ENCODE peak calls at places on chromosomes 16 and 17, in eight cellular contexts. H is adrenal gland; C is PC-3; Z is psoas muscle; D is tibial artery; V is transverse colon; X is effector memory CD4-positive, alpha-beta T cell; T is body of pancreas. E is an unnamed sample.

GRCh38 chr17:410674-411401 is 58.2 kb upstream of the RPH3AL start:
- DNase-seq in H (peak; percentile 27), C (no peak), Z (no peak), D (no peak), V (peak; percentile 30), X (peak; percentile 33), T (peak; percentile 19), E (no peak)

GRCh38 chr16:87344931-87345631 is 27.9 kb upstream of the C16orf95 start:
- DNase-seq in H (peak; percentile 32), C (no peak), Z (no peak), D (no peak), V (peak; percentile 67), X (peak; percentile 41), T (no peak), E (no peak)

GRCh38 chr17:332558-333322 is 19.9 kb downstream of the RPH3AL start:
- DNase-seq in H (peak; percentile 63), C (no peak), Z (peak; percentile 83), D (peak; percentile 23), V (no peak), X (no peak), T (peak; percentile 70), E (peak; percentile 66)

GRCh38 chr17:35103271-35103670 is 16.4 kb downstream of the RAD51D start:
- DNase-seq in H (no peak), C (no peak), Z (no peak), D (no peak), V (no peak), X (no peak), T (no peak), E (no peak)

GRCh38 chr16:35306915-35307314 is 1847.5 kb downstream of the TP53TG3F start:
- DNase-seq in H (no peak), C (peak; percentile 25), Z (no peak), D (no peak), V (no peak), X (no peak), T (no peak), E (no peak)

GRCh38 chr17:59769891-59770290 is 62.4 kb downstream of the VMP1 start:
- DNase-seq in H (no peak), C (no peak), Z (no peak), D (no peak), V (no peak), X (no peak), T (no peak), E (no peak)

GRCh38 chr17:16419929-16420271 is 4.5 kb downstream of the TRPV2 start:
- DNase-seq in H (no peak), C (peak; percentile 83), Z (no peak), D (no peak), V (no peak), X (peak; percentile 36), T (no peak), E (peak; percentile 25)

GRCh38 chr17:61805399-61805798 is 57.9 kb downstream of the BRIP1 start:
- DNase-seq in H (no peak), C (peak; percentile 86), Z (no peak), D (no peak), V (no peak), X (no peak), T (no peak), E (no peak)

GRCh38 chr16:31382485-31383161 is 10.5 kb upstream of the ITGAD start:
- DNase-seq in H (peak; percentile 79), C (peak; percentile 44), Z (peak; percentile 81), D (peak; percentile 51), V (peak; percentile 68), X (peak; percentile 21), T (peak; percentile 83), E (peak; percentile 55)

GRCh38 chr16:51388516-51388951 is 237.5 kb upstream of the SALL1 start:
- DNase-seq in H (no peak), C (no peak), Z (no peak), D (no peak), V (no peak), X (no peak), T (no peak), E (no peak)

GRCh38 chr17:44202756-44203155 is 3.1 kb upstream of the ATXN7L3 start:
- DNase-seq in H (no peak), C (no peak), Z (no peak), D (no peak), V (no peak), X (no peak), T (no peak), E (no peak)

GRCh38 chr16:8730335-8730915 is 56.0 kb downstream of the ABAT start:
- DNase-seq in H (no peak), C (no peak), Z (no peak), D (no peak), V (no peak), X (no peak), T (peak; percentile 93), E (no peak)

GRCh38 chr16:81879625-81880024 is 100.5 kb downstream of the PLCG2 start:
- DNase-seq in H (no peak), C (peak; percentile 8), Z (no peak), D (no peak), V (no peak), X (no peak), T (no peak), E (no peak)
- H3K36me3 ChIP-seq in H (no peaks in the 10 kb centered on the region), C (no peaks in the 10 kb centered on the region), Z (no peaks in the 10 kb centered on the region), D (no peaks in the 10 kb centered on the region), V (no peaks in the 10 kb centered on the region), X (no peaks in the 10 kb centered on the region), T (no peaks in the 10 kb centered on the region), E (no peaks in the 10 kb centered on the region)

DNA sequence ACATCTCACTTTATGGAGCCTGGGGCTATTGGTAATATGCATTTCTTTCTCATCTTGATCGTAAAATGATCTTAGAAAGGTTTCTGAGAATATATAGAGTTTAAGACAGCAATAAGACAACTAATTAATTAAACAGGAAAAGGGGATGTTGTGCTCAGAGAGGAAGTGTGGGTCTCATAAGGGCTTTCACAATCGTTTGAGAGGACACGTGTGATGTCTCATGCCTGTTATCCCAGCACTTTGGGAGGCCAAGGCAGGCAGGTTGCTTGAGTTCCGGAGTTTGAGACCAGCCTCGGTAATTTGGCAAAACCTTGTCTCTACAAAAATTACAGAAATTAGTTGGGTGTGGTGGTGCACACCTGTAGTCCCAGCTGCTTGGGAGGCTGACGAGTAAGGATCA is 295.6 kb downstream of the WWOX start:
- DNase-seq in H (no peak), C (no peak), Z (no peak), D (no peak), V (no peak), X (no peak), T (no peak), E (no peak)
- H3K36me3 ChIP-seq in H (no peaks in the 10 kb centered on the region), C (no peaks in the 10 kb centered on the region), Z (no peaks in the 10 kb centered on the region), D (no peaks in the 10 kb centered on the region), V (no peaks in the 10 kb centered on the region), X (no peaks in the 10 kb centered on the region), T (no peaks in the 10 kb centered on the region), E (no peaks in the 10 kb centered on the region)

DNA sequence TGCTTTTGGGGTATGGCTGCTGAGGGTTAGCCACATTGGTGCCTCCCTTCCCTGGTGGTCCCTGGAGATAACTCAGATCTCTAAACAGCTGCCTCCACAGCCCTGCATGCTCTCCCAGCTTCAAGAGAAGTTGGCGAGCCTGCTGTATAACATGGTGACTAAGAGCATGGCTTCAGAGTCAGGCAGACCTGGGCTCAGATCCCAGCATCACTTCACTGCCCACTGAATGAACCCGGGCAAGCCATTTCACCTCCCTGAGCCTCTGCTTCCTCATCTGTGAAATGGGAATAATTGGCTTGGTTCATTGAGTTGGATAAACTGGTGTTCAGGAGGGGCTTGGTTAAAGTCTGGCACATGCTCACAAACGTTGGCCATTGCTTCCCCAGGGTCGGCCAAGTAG is 16.6 kb downstream of the KIF1C start:
- DNase-seq in H (no peak), C (no peak), Z (no peak), D (no peak), V (no peak), X (no peak), T (no peak), E (no peak)
- H3K36me3 ChIP-seq in H (peaks cover 42% of the 10 kb centered on the region), C (peaks cover 3% of the 10 kb centered on the region), Z (peaks cover 100% of the 10 kb centered on the region), D (peaks cover 88% of the 10 kb centered on the region), V (no peaks in the 10 kb centered on the region), X (peaks cover 7% of the 10 kb centered on the region), T (peaks cover 5% of the 10 kb centered on the region), E (no peaks in the 10 kb centered on the region)

DNA sequence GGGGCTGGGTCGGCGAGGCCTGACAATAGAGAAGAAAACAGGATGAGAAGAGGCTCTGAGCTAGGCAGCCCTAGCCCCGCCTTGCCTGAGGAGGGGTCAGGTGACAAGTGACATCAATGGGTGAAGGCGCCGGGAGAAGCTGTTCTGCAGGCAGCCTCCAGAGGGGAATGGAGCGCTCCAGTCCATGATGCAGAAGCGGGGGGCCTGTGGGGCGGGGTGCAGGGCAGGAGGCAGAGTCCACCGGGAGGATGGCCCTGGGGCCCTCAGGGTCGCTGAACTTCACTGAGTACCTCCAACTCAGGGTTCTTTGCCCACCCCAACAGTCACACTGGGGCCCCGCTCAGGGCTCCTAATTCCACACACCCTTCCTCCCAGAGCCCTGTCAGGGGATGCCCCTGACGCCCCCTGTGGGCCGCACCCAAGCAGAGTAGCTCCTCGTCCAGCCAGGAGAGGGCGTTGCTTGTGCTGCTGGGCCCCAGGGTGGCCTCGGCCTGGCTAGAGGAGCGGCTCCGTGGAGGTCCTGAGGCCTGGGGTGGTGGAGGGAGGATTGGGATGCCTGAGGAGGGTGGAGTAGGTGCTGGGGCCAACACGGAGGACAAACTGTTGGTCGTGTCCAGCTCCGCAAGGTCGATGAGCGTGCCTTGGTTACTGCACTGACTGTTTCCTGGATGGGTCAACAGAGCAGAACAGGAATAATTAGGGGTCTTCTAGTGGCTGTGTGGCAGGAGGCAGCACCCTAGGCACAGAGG is 20.8 kb downstream of the GGA3 start:
- DNase-seq in H (peak; percentile 26), C (peak; percentile 47), Z (peak; percentile 58), D (no peak), V (no peak), X (no peak), T (peak; percentile 28), E (no peak)
- H3K36me3 ChIP-seq in H (peaks cover 96% of the 10 kb centered on the region), C (peaks cover 80% of the 10 kb centered on the region), Z (peaks cover 100% of the 10 kb centered on the region), D (peaks cover 86% of the 10 kb centered on the region), V (no peaks in the 10 kb centered on the region), X (peaks cover 81% of the 10 kb centered on the region), T (peaks cover 12% of the 10 kb centered on the region), E (no peaks in the 10 kb centered on the region)

DNA sequence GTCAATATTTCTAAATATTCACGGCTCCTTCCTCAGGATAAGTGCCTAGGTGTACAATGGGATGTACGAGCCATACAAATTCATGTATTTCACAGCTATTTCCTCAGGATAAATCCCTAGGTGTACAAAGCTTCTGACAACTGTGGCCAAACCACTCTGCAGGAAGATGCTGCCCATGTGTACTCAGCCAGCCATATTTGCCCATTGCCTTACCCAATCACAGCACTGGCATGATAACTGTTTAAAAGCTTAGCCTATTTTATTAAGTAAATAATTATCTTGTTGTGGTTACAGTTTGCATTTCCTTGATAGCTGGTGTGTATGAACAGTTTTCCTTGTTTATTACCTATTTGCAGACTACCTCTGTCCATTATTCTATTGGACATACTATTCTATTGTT is 35.1 kb downstream of the CACNG1 start:
- DNase-seq in H (no peak), C (no peak), Z (no peak), D (no peak), V (no peak), X (no peak), T (no peak), E (no peak)
- H3K36me3 ChIP-seq in H (peaks cover 9% of the 10 kb centered on the region), C (peaks cover 5% of the 10 kb centered on the region), Z (peaks cover 15% of the 10 kb centered on the region), D (no peaks in the 10 kb centered on the region), V (no peaks in the 10 kb centered on the region), X (peaks cover 9% of the 10 kb centered on the region), T (no peaks in the 10 kb centered on the region), E (no peaks in the 10 kb centered on the region)

DNA sequence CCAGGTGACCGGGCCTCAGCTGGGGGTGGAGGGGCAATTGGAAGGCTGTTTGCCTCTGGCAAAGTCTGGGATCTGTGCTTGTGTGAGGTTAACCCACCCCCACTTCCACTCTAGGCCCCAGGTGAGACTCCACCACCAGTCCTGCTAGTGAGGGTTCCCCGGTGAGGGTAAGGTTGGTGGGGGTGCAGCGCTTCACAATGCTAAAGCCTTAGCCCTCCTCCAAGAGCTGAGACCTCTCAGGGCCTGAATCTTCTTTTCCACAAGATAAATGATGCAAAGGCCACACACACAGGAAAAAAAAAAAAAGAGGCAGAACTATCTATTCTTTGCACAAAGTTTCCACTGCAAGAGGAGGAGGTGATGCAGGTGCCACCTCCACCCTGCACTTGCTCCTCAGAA is 4.1 kb downstream of the CISD3 start:
- DNase-seq in H (no peak), C (no peak), Z (peak; percentile 45), D (no peak), V (no peak), X (no peak), T (no peak), E (no peak)
- H3K36me3 ChIP-seq in H (peaks cover 54% of the 10 kb centered on the region), C (no peaks in the 10 kb centered on the region), Z (peaks cover 33% of the 10 kb centered on the region), D (peaks cover 7% of the 10 kb centered on the region), V (no peaks in the 10 kb centered on the region), X (no peaks in the 10 kb centered on the region), T (no peaks in the 10 kb centered on the region), E (no peaks in the 10 kb centered on the region)

E was measured in ovary.